ENCODE peak calls at places on chromosomes 6 and 20, in nine cellular contexts. One of them, this sample, is unnamed.

GRCh38 chr20:22381812-22382416 is 202.5 kb downstream of the FOXA2 start:
- DNase-seq in pancreas: no peak
- DNase-seq in GM23248: no peak
- DNase-seq in right lobe of liver: no peak
- DNase-seq in effector memory CD4-positive, alpha-beta T cell: no peak
- DNase-seq in mucosa of descending colon: no peak
- DNase-seq in CD8-positive, alpha-beta T cell: no peak
- DNase-seq in coronary artery: no peak
- DNase-seq in brain microvascular endothelial cell: no peak
- DNase-seq in this sample: no peak

GRCh38 chr6:83546636-83547035 is 34.3 kb downstream of the PRSS35 start:
- DNase-seq in pancreas: no peak
- DNase-seq in GM23248: no peak
- DNase-seq in right lobe of liver: no peak
- DNase-seq in effector memory CD4-positive, alpha-beta T cell: no peak
- DNase-seq in mucosa of descending colon: no peak
- DNase-seq in CD8-positive, alpha-beta T cell: no peak
- DNase-seq in coronary artery: no peak
- DNase-seq in brain microvascular endothelial cell: no peak
- DNase-seq in this sample: no peak

GRCh38 chr20:15865553-15865952 is 707.7 kb downstream of the KIF16B start:
- DNase-seq in pancreas: no peak
- DNase-seq in GM23248: no peak
- DNase-seq in right lobe of liver: no peak
- DNase-seq in effector memory CD4-positive, alpha-beta T cell: no peak
- DNase-seq in mucosa of descending colon: no peak
- DNase-seq in CD8-positive, alpha-beta T cell: no peak
- DNase-seq in coronary artery: no peak
- DNase-seq in brain microvascular endothelial cell: no peak
- DNase-seq in this sample: no peak

GRCh38 chr20:33992145-33992922 is 1.4 kb upstream of the RALY start:
- DNase-seq in pancreas: no peak
- DNase-seq in GM23248: peak; percentile 64
- DNase-seq in right lobe of liver: no peak
- DNase-seq in effector memory CD4-positive, alpha-beta T cell: no peak
- DNase-seq in mucosa of descending colon: no peak
- DNase-seq in CD8-positive, alpha-beta T cell: no peak
- DNase-seq in coronary artery: no peak
- DNase-seq in brain microvascular endothelial cell: no peak
- DNase-seq in this sample: no peak

GRCh38 chr6:81999826-82000225 is 247.3 kb upstream of the TENT5A start:
- DNase-seq in pancreas: no peak
- DNase-seq in GM23248: no peak
- DNase-seq in right lobe of liver: no peak
- DNase-seq in effector memory CD4-positive, alpha-beta T cell: no peak
- DNase-seq in mucosa of descending colon: no peak
- DNase-seq in CD8-positive, alpha-beta T cell: no peak
- DNase-seq in coronary artery: no peak
- DNase-seq in brain microvascular endothelial cell: no peak
- DNase-seq in this sample: peak; percentile 61

GRCh38 chr6:2876210-2877056 is 26.7 kb downstream of the SERPINB9 start:
- DNase-seq in pancreas: peak; percentile 75
- DNase-seq in GM23248: peak; percentile 91
- DNase-seq in right lobe of liver: peak; percentile 94
- DNase-seq in effector memory CD4-positive, alpha-beta T cell: no peak
- DNase-seq in mucosa of descending colon: peak; percentile 74
- DNase-seq in CD8-positive, alpha-beta T cell: no peak
- DNase-seq in coronary artery: peak; percentile 84
- DNase-seq in brain microvascular endothelial cell: peak; percentile 93
- DNase-seq in this sample: peak; percentile 95

GRCh38 chr6:89581669-89582068 is 56.9 kb downstream of the LYRM2 start:
- DNase-seq in pancreas: no peak
- DNase-seq in GM23248: no peak
- DNase-seq in right lobe of liver: no peak
- DNase-seq in effector memory CD4-positive, alpha-beta T cell: no peak
- DNase-seq in mucosa of descending colon: no peak
- DNase-seq in CD8-positive, alpha-beta T cell: no peak
- DNase-seq in coronary artery: no peak
- DNase-seq in brain microvascular endothelial cell: no peak
- DNase-seq in this sample: no peak

GRCh38 chr6:100488231-100488630 is 23.5 kb upstream of the SIM1 start:
- DNase-seq in pancreas: no peak
- DNase-seq in GM23248: no peak
- DNase-seq in right lobe of liver: no peak
- DNase-seq in effector memory CD4-positive, alpha-beta T cell: no peak
- DNase-seq in mucosa of descending colon: no peak
- DNase-seq in CD8-positive, alpha-beta T cell: no peak
- DNase-seq in coronary artery: no peak
- DNase-seq in brain microvascular endothelial cell: no peak
- DNase-seq in this sample: no peak

GRCh38 chr6:160882741-160883340 is 108.7 kb upstream of the MAP3K4 start:
- DNase-seq in pancreas: no peak
- DNase-seq in GM23248: peak; percentile 77
- DNase-seq in right lobe of liver: no peak
- DNase-seq in effector memory CD4-positive, alpha-beta T cell: no peak
- DNase-seq in mucosa of descending colon: no peak
- DNase-seq in CD8-positive, alpha-beta T cell: no peak
- DNase-seq in coronary artery: no peak
- DNase-seq in brain microvascular endothelial cell: peak; percentile 1
- DNase-seq in this sample: peak; percentile 2

GRCh38 chr6:111912904-111913303 is 39.7 kb upstream of the FYN start:
- DNase-seq in pancreas: no peak
- DNase-seq in GM23248: no peak
- DNase-seq in right lobe of liver: no peak
- DNase-seq in effector memory CD4-positive, alpha-beta T cell: no peak
- DNase-seq in mucosa of descending colon: no peak
- DNase-seq in CD8-positive, alpha-beta T cell: no peak
- DNase-seq in coronary artery: no peak
- DNase-seq in brain microvascular endothelial cell: no peak
- DNase-seq in this sample: no peak

GRCh38 chr6:116210750-116211425 is 43.0 kb downstream of the TSPYL4 start:
- DNase-seq in pancreas: no peak
- DNase-seq in GM23248: peak; percentile 78
- DNase-seq in right lobe of liver: peak; percentile 64
- DNase-seq in effector memory CD4-positive, alpha-beta T cell: no peak
- DNase-seq in mucosa of descending colon: no peak
- DNase-seq in CD8-positive, alpha-beta T cell: no peak
- DNase-seq in coronary artery: no peak
- DNase-seq in brain microvascular endothelial cell: peak; percentile 55
- DNase-seq in this sample: peak; percentile 66

GRCh38 chr20:18496042-18496441 is 983 bp downstream of the RBBP9 start:
- DNase-seq in pancreas: no peak
- DNase-seq in GM23248: peak; percentile 16
- DNase-seq in right lobe of liver: no peak
- DNase-seq in effector memory CD4-positive, alpha-beta T cell: no peak
- DNase-seq in mucosa of descending colon: no peak
- DNase-seq in CD8-positive, alpha-beta T cell: no peak
- DNase-seq in coronary artery: no peak
- DNase-seq in brain microvascular endothelial cell: no peak
- DNase-seq in this sample: no peak

DNA sequence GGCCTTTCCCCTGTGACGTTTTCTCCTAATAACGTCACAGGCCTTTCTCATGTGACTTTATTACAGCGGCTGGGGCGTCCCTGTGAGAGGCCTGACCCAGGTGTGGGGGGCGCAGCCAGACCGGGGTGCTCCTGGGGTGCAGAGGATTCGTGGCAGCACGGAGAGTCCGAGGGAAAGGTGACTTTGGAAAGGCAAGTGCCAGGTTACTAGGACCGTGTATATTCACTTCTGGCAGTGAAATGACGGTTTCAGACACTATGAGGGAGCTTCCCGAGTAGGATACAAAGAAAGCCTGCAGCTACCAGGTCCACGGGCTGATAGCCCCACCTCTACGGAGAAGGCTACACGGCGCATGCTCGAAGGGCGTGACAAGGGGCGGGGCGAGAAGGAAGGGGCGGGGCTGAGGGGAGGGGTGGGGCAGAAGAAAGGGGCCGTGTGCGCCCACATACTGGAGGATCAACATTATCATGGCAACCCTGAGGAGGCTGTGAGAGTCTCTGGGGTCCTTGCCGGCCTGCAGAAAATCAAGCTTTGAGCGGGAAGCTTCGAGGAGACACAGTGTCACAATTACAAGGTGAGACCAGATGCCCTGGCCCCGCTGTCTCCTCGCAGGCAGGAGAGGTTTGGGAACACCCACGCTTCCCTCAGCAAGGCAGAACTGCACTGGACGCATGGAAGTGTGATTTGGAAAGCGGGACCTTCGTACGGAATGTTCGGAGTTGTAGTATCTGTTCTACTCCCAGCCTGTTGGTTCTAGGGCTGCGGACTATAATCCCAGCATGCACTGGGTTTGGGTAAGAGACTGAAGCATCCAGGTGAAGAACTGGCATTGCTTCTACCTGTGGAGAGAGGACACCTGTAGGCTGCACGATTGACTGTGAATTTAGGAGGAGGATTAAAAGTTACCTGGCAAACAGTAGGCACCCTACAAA is 54.4 kb upstream of the ZNF337 start:
- DNase-seq in pancreas: peak; percentile 73
- DNase-seq in GM23248: peak; percentile 66
- DNase-seq in right lobe of liver: peak; percentile 76
- DNase-seq in effector memory CD4-positive, alpha-beta T cell: peak; percentile 17
- DNase-seq in mucosa of descending colon: peak; percentile 82
- DNase-seq in CD8-positive, alpha-beta T cell: peak; percentile 52
- DNase-seq in coronary artery: no peak
- DNase-seq in brain microvascular endothelial cell: peak; percentile 7
- DNase-seq in this sample: peak; percentile 15
- H3K4me3 ChIP-seq in pancreas: peak overlapping the region; percentile 29
- H3K4me3 ChIP-seq in GM23248: peak overlapping the region; percentile 72
- H3K4me3 ChIP-seq in right lobe of liver: peak overlapping the region; percentile 31
- H3K4me3 ChIP-seq in effector memory CD4-positive, alpha-beta T cell: peak overlapping the region; percentile 38
- H3K4me3 ChIP-seq in mucosa of descending colon: no peak overlapping the region
- H3K4me3 ChIP-seq in CD8-positive, alpha-beta T cell: peak overlapping the region; percentile 73
- H3K4me3 ChIP-seq in coronary artery: peak overlapping the region; percentile 72
- H3K4me3 ChIP-seq in brain microvascular endothelial cell: peak overlapping the region; percentile 50
- H3K4me3 ChIP-seq in this sample: peak overlapping the region; percentile 49

DNA sequence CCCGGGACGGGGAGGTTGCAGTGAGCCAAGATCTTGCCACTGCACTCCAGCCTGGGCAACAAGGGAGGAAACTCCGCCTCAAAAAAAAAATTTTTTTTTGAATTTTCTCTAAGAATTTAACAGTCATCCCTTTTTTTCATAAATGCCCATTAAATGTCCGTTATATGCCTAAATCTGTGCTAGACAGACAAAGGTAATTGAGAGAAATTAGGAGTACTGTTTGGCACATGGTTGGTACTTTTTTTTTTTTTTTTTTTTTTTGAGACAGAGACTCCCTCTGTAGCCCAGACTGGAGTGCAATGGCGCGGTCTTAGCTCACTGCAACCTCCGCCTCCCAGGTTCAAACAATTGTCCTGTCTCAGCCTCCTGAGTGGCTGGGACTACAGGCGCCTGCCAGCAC is 1.7 kb downstream of the PCMT1 start:
- DNase-seq in pancreas: no peak
- DNase-seq in GM23248: no peak
- DNase-seq in right lobe of liver: no peak
- DNase-seq in effector memory CD4-positive, alpha-beta T cell: no peak
- DNase-seq in mucosa of descending colon: no peak
- DNase-seq in CD8-positive, alpha-beta T cell: no peak
- DNase-seq in coronary artery: no peak
- DNase-seq in brain microvascular endothelial cell: no peak
- DNase-seq in this sample: no peak
- H3K4me3 ChIP-seq in pancreas: peak overlapping the region; percentile 72
- H3K4me3 ChIP-seq in GM23248: peak overlapping the region; percentile 85
- H3K4me3 ChIP-seq in right lobe of liver: no peak overlapping the region
- H3K4me3 ChIP-seq in effector memory CD4-positive, alpha-beta T cell: no peak overlapping the region
- H3K4me3 ChIP-seq in mucosa of descending colon: no peak overlapping the region
- H3K4me3 ChIP-seq in CD8-positive, alpha-beta T cell: no peak overlapping the region
- H3K4me3 ChIP-seq in coronary artery: no peak overlapping the region
- H3K4me3 ChIP-seq in brain microvascular endothelial cell: no peak overlapping the region
- H3K4me3 ChIP-seq in this sample: peak overlapping the region; percentile 17

DNA sequence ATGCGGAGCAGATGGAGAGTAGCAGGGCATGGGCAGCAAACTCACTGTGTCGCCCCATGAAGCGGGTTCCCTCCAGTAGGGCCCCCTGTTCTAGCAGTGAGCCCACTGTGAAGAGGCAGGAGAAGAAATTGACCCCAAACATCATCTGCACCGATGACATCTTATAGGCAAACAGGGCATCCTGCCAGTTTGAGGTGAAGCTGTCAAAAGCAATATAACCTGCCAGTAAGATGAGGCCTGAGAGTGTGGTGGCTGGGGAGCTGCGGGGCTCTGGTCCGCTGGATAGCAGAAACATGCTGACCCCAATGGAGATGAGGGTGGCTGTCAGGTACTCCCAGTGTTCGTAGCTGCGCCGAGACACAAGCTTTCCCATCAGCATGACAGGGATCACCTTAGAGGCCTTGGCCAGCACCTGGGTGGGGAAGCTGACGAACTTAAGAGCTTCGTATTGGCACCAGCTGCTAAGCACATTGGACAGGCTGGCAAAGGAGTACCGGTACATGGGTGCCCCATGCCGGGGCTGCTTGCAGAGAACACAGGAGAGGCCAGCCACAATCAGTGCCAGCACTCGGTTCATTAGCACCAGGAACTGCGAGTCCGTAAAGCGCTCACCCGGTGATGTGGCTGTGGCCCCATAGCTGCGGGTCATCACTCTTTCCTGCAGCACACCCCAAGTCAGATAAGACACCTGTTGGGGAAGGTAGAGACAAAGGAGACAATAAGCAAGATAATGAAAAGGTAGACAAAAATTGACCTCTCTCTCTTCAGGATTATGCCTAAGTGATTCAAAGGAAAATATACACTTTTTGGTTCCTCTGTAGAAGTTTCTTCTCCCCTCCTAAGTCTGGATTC is 2.1 kb downstream of the SLC35B2 start:
- DNase-seq in pancreas: no peak
- DNase-seq in GM23248: no peak
- DNase-seq in right lobe of liver: peak; percentile 56
- DNase-seq in effector memory CD4-positive, alpha-beta T cell: no peak
- DNase-seq in mucosa of descending colon: no peak
- DNase-seq in CD8-positive, alpha-beta T cell: no peak
- DNase-seq in coronary artery: no peak
- DNase-seq in brain microvascular endothelial cell: no peak
- DNase-seq in this sample: no peak
- H3K4me3 ChIP-seq in pancreas: no peak overlapping the region
- H3K4me3 ChIP-seq in GM23248: peak overlapping the region; percentile 100
- H3K4me3 ChIP-seq in right lobe of liver: no peak overlapping the region
- H3K4me3 ChIP-seq in effector memory CD4-positive, alpha-beta T cell: no peak overlapping the region
- H3K4me3 ChIP-seq in mucosa of descending colon: no peak overlapping the region
- H3K4me3 ChIP-seq in CD8-positive, alpha-beta T cell: no peak overlapping the region
- H3K4me3 ChIP-seq in coronary artery: no peak overlapping the region
- H3K4me3 ChIP-seq in brain microvascular endothelial cell: no peak overlapping the region
- H3K4me3 ChIP-seq in this sample: peak overlapping the region; percentile 13

DNA sequence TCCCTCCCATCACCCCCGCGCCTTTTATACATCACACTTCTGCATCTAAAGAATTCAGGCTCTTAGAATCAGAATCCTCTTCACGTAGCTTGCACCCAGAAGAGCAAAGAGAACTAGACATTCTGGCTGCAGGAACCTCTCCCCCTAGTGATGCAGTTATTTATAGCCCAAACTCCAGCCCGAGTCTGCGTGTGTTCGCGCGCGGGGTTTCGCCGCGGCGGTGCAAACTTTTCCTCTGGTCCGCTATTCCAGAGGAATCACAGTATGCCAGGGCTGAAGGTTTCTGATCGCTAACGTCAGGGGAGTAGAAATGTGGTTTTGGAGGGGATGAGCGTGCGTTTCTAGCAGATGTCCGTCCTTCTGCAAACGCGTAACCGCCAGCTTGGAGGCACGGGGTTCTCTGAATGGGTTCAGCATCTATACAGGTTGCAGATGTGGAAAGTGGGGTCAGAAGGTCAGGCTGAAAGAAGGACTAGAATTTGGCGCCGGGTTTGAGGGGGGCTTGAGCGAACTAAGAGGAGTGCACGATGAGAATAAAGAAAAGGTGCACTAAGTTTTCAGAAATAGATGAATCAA is 1.9 kb downstream of the EPHA7 start:
- DNase-seq in pancreas: peak; percentile 30
- DNase-seq in GM23248: peak; percentile 9
- DNase-seq in right lobe of liver: no peak
- DNase-seq in effector memory CD4-positive, alpha-beta T cell: no peak
- DNase-seq in mucosa of descending colon: peak; percentile 14
- DNase-seq in CD8-positive, alpha-beta T cell: no peak
- DNase-seq in coronary artery: no peak
- DNase-seq in brain microvascular endothelial cell: peak; percentile 17
- DNase-seq in this sample: peak; percentile 19
- H3K4me3 ChIP-seq in pancreas: no peak overlapping the region
- H3K4me3 ChIP-seq in GM23248: no peak overlapping the region
- H3K4me3 ChIP-seq in right lobe of liver: no peak overlapping the region
- H3K4me3 ChIP-seq in effector memory CD4-positive, alpha-beta T cell: no peak overlapping the region
- H3K4me3 ChIP-seq in mucosa of descending colon: no peak overlapping the region
- H3K4me3 ChIP-seq in CD8-positive, alpha-beta T cell: no peak overlapping the region
- H3K4me3 ChIP-seq in coronary artery: peak overlapping the region; percentile 73
- H3K4me3 ChIP-seq in brain microvascular endothelial cell: peak overlapping the region; percentile 61
- H3K4me3 ChIP-seq in this sample: peak overlapping the region; percentile 45